ENCODE peak calls at places on chromosomes 2 and 18, in seven cellular contexts. J, N, E, Z, B, Q and M are unnamed samples.

GRCh38 chr18:68494802-68495560 is 219.9 kb downstream of the TMX3 start:
- DNase-seq in Z (no peak), B (peak), Q (no peak), N (no peak), J (peak), E (no peak), M (no peak)

GRCh38 chr18:62420151-62420512 is 95.0 kb downstream of the TNFRSF11A start:
- DNase-seq in J (peak), Z (no peak), Q (no peak), B (no peak), N (no peak), E (no peak), M (no peak)

GRCh38 chr18:12420831-12421421 is 13.2 kb downstream of the PRELID3A start:
- DNase-seq in E (no peak), N (no peak), Z (peak), Q (no peak), B (no peak), J (no peak), M (no peak)

GRCh38 chr2:238974061-238974460 is 126.2 kb downstream of the TWIST2 start:
- DNase-seq in Q (no peak), N (no peak), E (no peak), B (peak), Z (no peak), J (peak), M (no peak)

GRCh38 chr2:197673142-197673541 is 2.2 kb downstream of the RFTN2 start:
- DNase-seq in Z (no peak), Q (no peak), E (no peak), J (no peak), B (no peak), N (no peak), M (no peak)

GRCh38 chr2:17878222-17879136 is at the start of gene KCNS3:
- DNase-seq in E (no peak), N (no peak), Z (no peak), B (peak), Q (peak), J (peak), M (no peak)

GRCh38 chr2:215799194-215799593 is 214.2 kb downstream of the MREG start:
- DNase-seq in Z (no peak), B (no peak), Q (no peak), E (no peak), N (no peak), J (peak), M (no peak)

GRCh38 chr18:46060359-46060841 is 11.7 kb downstream of the PSTPIP2 start:
- DNase-seq in E (no peak), Z (no peak), B (no peak), J (no peak), Q (no peak), N (peak), M (no peak)

GRCh38 chr2:232479341-232480200 is 8.1 kb downstream of the ECEL1 start:
- DNase-seq in E (no peak), Z (no peak), J (no peak), N (no peak), Q (no peak), B (no peak), M (no peak)

GRCh38 chr2:9310827-9311226 is 104.2 kb downstream of the ASAP2 start:
- DNase-seq in N (no peak), E (no peak), B (no peak), J (peak), Q (no peak), Z (no peak), M (no peak)